ENCODE peak calls at places on chromosomes 2 and 18, in seven cellular contexts. H, K, R, B, P, N and X are unnamed samples.

GRCh38 chr2:166632616-166633015 is 138.6 kb upstream of the SCN7A start:
- DNase-seq in B (no peak), H (no peak), K (peak; percentile 48), P (peak; percentile 93), N (peak; percentile 90), R (peak; percentile 99), X (no peak)

GRCh38 chr2:238817931-238818330 is 30.0 kb upstream of the TWIST2 start:
- DNase-seq in N (no peak), H (no peak), B (no peak), R (no peak), P (no peak), K (no peak), X (no peak)

GRCh38 chr2:18149660-18150246 is 271.3 kb downstream of the KCNS3 start:
- DNase-seq in K (no peak), H (no peak), P (peak; percentile 63), B (no peak), R (peak; percentile 55), N (peak; percentile 57), X (no peak)

GRCh38 chr2:54665436-54665856 is 58.0 kb upstream of the EML6 start:
- DNase-seq in K (no peak), N (peak; percentile 69), H (no peak), R (no peak), P (peak; percentile 80), B (no peak), X (no peak)

GRCh38 chr18:54812885-54813284 is 15.4 kb upstream of the RAB27B start:
- DNase-seq in N (no peak), B (no peak), K (no peak), P (no peak), H (no peak), R (no peak), X (no peak)

GRCh38 chr2:153477641-153478288 is 797 bp downstream of the RPRM start:
- DNase-seq in N (no peak), K (peak; percentile 60), B (no peak), P (peak; percentile 0), R (no peak), H (no peak), X (no peak)

GRCh38 chr2:241867776-241868420 is 1.6 kb upstream of the RTP5 start:
- DNase-seq in R (no peak), K (peak; percentile 74), P (no peak), B (no peak), H (peak; percentile 75), N (no peak), X (peak; percentile 87)

GRCh38 chr2:71934595-71935263 is 212.9 kb downstream of the CYP26B1 start:
- DNase-seq in P (peak; percentile 58), N (peak; percentile 99), K (no peak), R (no peak), H (no peak), B (no peak), X (no peak)

GRCh38 chr18:59049726-59050660 is 89.7 kb upstream of the SEC11C start:
- DNase-seq in P (no peak), B (no peak), R (no peak), H (no peak), K (no peak), N (no peak), X (no peak)

GRCh38 chr18:22433960-22434359 is 16.2 kb upstream of the CTAGE1 start:
- DNase-seq in R (peak; percentile 22), P (peak; percentile 71), K (no peak), B (no peak), H (no peak), N (no peak), X (no peak)

GRCh38 chr2:198326431-198326830 is 522.0 kb downstream of the PLCL1 start:
- DNase-seq in B (no peak), H (no peak), N (no peak), K (no peak), P (no peak), R (no peak), X (no peak)

GRCh38 chr2:190812506-190813294 is 67.9 kb upstream of the GLS start:
- DNase-seq in K (no peak), P (peak; percentile 73), N (no peak), B (no peak), H (no peak), R (no peak), X (no peak)

GRCh38 chr18:78362198-78362597 is 617.4 kb upstream of the SALL3 start:
- DNase-seq in B (no peak), H (no peak), P (no peak), N (no peak), K (no peak), R (no peak), X (no peak)

GRCh38 chr2:231673348-231673770 is 35.0 kb upstream of the PTMA start:
- DNase-seq in B (no peak), N (peak; percentile 83), H (peak; percentile 94), K (no peak), R (no peak), P (peak; percentile 43), X (no peak)

GRCh38 chr18:7236899-7237298 is 6.0 kb downstream of the LRRC30 start:
- DNase-seq in B (no peak), K (no peak), N (no peak), R (no peak), H (no peak), P (no peak), X (no peak)
- TF ChIP-seq CTCF in B (no peak), K (no peak), N (no peak), R (no peak), H (no peak), P (no peak), X (no peak)

GRCh38 chr18:46325836-46326235 is 221.7 kb downstream of the HAUS1 start:
- DNase-seq in B (no peak), K (no peak), R (no peak), N (no peak), H (no peak), P (no peak), X (no peak)

GRCh38 chr18:46322411-46322891 is 218.3 kb downstream of the HAUS1 start:
- DNase-seq in N (peak; percentile 66), B (no peak), K (peak; percentile 68), P (no peak), R (no peak), H (no peak), X (no peak)

GRCh38 chr18:46324556-46324955 is 220.4 kb downstream of the HAUS1 start:
- DNase-seq in H (no peak), K (no peak), B (no peak), P (peak; percentile 71), R (no peak), N (peak; percentile 79), X (no peak)

GRCh38 chr18:46322941-46323340 is 218.8 kb downstream of the HAUS1 start:
- DNase-seq in N (no peak), B (no peak), P (no peak), R (no peak), H (no peak), K (peak; percentile 56), X (no peak)

DNA sequence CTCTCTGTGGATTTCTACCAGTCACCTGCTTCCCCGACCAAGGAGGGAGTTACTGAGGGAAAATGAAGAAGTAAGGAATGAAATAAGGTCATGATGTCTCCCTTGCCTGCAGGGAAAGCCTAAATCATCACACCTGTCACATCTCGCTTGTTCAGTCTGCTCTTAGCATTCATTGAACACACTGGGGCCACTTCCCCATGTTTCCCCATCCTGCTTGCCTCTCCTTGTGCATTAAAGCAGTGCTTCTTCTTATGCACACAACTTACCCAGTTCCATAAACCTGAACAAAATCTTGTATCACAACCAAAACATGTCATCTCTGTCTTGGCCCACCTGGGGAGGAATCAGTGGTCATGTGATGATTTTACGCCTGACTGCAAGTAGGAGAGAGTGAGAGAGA is 219.9 kb downstream of the HAUS1 start:
- DNase-seq in B (no peak), P (no peak), H (no peak), N (no peak), R (no peak), K (no peak), X (no peak)
- TF ChIP-seq CTCF in B (no peak), P (no peak), H (no peak), N (no peak), R (no peak), K (no peak), X (no peak)

DNA sequence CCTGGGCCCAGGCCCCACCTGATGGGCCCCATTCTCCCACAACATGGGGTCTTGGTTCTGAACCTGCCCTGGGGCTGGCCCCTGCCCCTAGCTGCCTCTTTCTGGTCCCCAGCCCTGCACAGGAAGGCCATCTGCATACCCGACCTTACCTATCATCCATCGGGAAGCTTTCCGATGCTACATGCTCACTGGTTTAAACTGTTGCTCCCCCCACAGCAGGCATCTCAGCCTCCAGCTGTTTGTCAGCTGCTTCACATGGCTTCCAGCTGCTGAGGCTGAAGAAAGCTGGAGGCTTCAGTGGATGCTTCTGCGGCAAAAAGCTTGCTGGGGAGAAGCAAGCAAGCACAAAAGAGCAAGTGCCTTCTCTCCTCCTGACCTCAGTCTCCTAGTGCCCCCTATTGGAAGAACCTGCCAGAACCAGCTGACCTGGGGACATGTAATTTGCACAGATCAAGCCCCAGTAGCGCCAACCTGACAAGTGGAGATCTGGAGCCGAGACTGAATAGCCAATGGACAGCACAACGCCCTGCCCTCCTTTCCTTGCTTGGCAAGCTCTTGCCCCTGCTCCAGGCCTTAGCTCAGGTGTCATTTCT is 24.1 kb upstream of the RHOB start:
- DNase-seq in N (peak; percentile 64), K (no peak), H (no peak), R (no peak), B (no peak), P (peak; percentile 44), X (no peak)
- TF ChIP-seq CTCF in N (peak; percentile 17), K (no peak), H (no peak), R (peak; percentile 16), B (peak; percentile 60), P (no peak), X (peak; percentile 35)

GRCh38 chr2:96734899-96735585 is 4.8 kb downstream of the LMAN2L start:
- DNase-seq in B (no peak), K (no peak), P (no peak), R (no peak), N (no peak), H (no peak), X (no peak)

GRCh38 chr2:96737831-96738230 is 2.0 kb downstream of the LMAN2L start:
- DNase-seq in N (no peak), B (no peak), R (no peak), H (no peak), K (no peak), P (no peak), X (no peak)

GRCh38 chr2:96739051-96739632 is 722 bp downstream of the LMAN2L start:
- DNase-seq in P (no peak), N (no peak), K (no peak), B (no peak), H (no peak), R (no peak), X (no peak)

GRCh38 chr2:96737251-96737650 is 2.6 kb downstream of the LMAN2L start:
- DNase-seq in P (no peak), H (no peak), N (no peak), R (no peak), K (no peak), B (no peak), X (no peak)

DNA sequence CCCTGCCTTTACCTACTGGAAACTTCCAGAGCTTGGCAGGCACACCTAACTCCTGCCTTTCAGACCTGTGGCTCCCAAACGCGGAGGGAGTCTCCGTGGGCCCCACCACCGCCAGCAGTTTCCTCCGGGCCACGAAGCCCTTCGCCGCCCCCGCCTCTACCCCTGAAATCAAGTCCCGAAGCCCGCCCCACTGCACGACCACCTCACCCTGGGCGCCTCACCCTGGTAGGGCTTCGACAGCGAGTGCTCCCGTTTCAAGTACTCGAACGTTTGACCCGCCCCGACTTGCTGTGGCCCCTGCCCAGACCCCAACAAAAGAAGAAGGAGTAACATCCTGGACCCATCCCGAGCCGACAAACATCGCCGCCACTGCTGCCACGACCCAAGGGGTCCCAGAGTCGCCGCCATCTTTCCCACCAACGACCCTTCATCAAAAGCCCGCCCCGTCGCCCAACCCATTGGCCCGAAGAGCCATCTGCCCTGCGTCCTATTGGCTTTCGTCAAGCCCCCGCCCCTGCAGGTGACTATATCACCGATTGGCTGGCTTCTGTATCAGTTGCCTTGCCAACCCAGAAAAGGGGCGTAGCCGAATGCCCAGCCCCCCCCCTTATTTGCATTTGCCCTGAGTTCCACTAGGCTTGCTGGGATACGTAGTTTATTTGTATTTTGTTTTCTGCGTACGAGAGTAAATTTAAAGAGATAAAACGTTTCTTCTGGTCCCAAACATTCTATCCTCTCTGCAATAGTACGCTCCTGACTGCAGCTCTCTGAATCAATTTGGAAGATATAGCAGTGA is at the start of gene LMAN2L:
- DNase-seq in K (peak; percentile 99), N (peak; percentile 98), H (peak; percentile 98), R (peak; percentile 93), P (peak; percentile 97), B (peak; percentile 96), X (peak; percentile 99)
- TF ChIP-seq CTCF in K (peak; percentile 26), N (no peak), H (no peak), R (no peak), P (no peak), B (peak; percentile 30), X (peak; percentile 49)